ENCODE peak calls at places on chromosome 18, in nine cellular contexts. J is activated CD4-positive, alpha-beta T cell treated with anti-CD3 and anti-CD28 coated beads for 4 hours; C is SIG-M5; B is occipital lobe; U is thoracic aorta; F is RWPE1; I is T1000; W is pulmonary artery endothelial cell; P is NCI-H1694. R is an unnamed sample.

GRCh38 chr18:36194719-36195315 is 7.5 kb downstream of the MOCOS start:
- DNase-seq in J (no peak), C (no peak), B (no peak), U (no peak), F (no peak), I (no peak), W (no peak), P (no peak), R (no peak)

GRCh38 chr18:30889582-30890301 is 152.8 kb downstream of the DSC3 start:
- DNase-seq in J (no peak), C (no peak), B (no peak), U (no peak), F (no peak), I (no peak), W (no peak), P (no peak), R (no peak)

GRCh38 chr18:22983175-22983574 is 50.0 kb downstream of the RBBP8 start:
- DNase-seq in J (no peak), C (no peak), B (no peak), U (no peak), F (peak), I (no peak), W (peak), P (peak), R (peak)

GRCh38 chr18:34222396-34223163 is 2.1 kb downstream of the NOL4 start:
- DNase-seq in J (no peak), C (no peak), B (peak), U (no peak), F (no peak), I (peak), W (no peak), P (no peak), R (no peak)

GRCh38 chr18:2515408-2515807 is 55.9 kb downstream of the METTL4 start:
- DNase-seq in J (no peak), C (no peak), B (no peak), U (no peak), F (peak), I (no peak), W (peak), P (no peak), R (peak)

GRCh38 chr18:58290059-58290747 is 246.2 kb downstream of the NEDD4L start:
- DNase-seq in J (no peak), C (no peak), B (no peak), U (no peak), F (no peak), I (no peak), W (peak), P (no peak), R (no peak)

GRCh38 chr18:29185801-29186200 is 1008.9 kb upstream of the CDH2 start:
- DNase-seq in J (no peak), C (no peak), B (no peak), U (no peak), F (no peak), I (no peak), W (no peak), P (no peak), R (no peak)

GRCh38 chr18:8777846-8778245 is 72.5 kb downstream of the MTCL1 start:
- DNase-seq in J (no peak), C (no peak), B (no peak), U (no peak), F (no peak), I (no peak), W (no peak), P (no peak), R (no peak)

GRCh38 chr18:51211552-51211951 is 14.1 kb upstream of the MEX3C start:
- DNase-seq in J (no peak), C (peak), B (no peak), U (no peak), F (peak), I (no peak), W (peak), P (no peak), R (peak)

GRCh38 chr18:79379251-79379905 is 16.4 kb upstream of the NFATC1 start:
- DNase-seq in J (no peak), C (no peak), B (no peak), U (no peak), F (no peak), I (no peak), W (no peak), P (no peak), R (no peak)

GRCh38 chr18:25067291-25068050 is 284.5 kb downstream of the ZNF521 start:
- DNase-seq in J (no peak), C (no peak), B (no peak), U (no peak), F (no peak), I (no peak), W (no peak), P (no peak), R (peak)

GRCh38 chr18:3794537-3795348 is 344.8 kb downstream of the TGIF1 start:
- DNase-seq in J (no peak), C (no peak), B (peak), U (no peak), F (peak), I (peak), W (peak), P (peak), R (peak)

GRCh38 chr18:67092141-67092540 is 424.4 kb downstream of the DSEL start:
- DNase-seq in J (no peak), C (no peak), B (no peak), U (no peak), F (no peak), I (no peak), W (no peak), P (no peak), R (no peak)

R was measured in AG10803.